ENCODE peak calls at places on chromosomes 3 and 15, in four cellular contexts. L is suprapubic skin, C is RWPE2, A is H1. U is an unnamed sample. For H3K4me1, the result is how much of the 10 kb centered on the place peaks cover.

GRCh38 chr3:18429021-18429745 is 4.0 kb upstream of the SATB1 start:
- DNase-seq in L (no peak), C (no peak), A (no peak), U (no peak)

GRCh38 chr15:48536681-48537091 is 108.8 kb downstream of the FBN1 start:
- DNase-seq in L (no peak), C (no peak), A (no peak), U (no peak)

GRCh38 chr3:113743006-113743639 is 2.9 kb downstream of the NAA50 start:
- DNase-seq in L (no peak), C (no peak), A (no peak), U (no peak)

GRCh38 chr15:95930659-95931375 is 399.7 kb upstream of the NR2F2 start:
- DNase-seq in L (no peak), C (no peak), A (no peak), U (no peak)

GRCh38 chr15:71136159-71137137 is 21.2 kb downstream of the THSD4 start:
- DNase-seq in L (no peak), C (peak), A (no peak), U (no peak)

GRCh38 chr15:88896339-88897033 is 1.1 kb upstream of the HAPLN3 start:
- DNase-seq in L (no peak), C (peak), A (peak), U (no peak)

GRCh38 chr3:5021571-5022092 is 42.4 kb downstream of the BHLHE40 start:
- DNase-seq in L (no peak), C (no peak), A (no peak), U (no peak)

GRCh38 chr3:187896664-187897063 is 151.4 kb upstream of the BCL6 start:
- DNase-seq in L (no peak), C (no peak), A (no peak), U (no peak)

GRCh38 chr3:28940530-28940929 is 340.3 kb upstream of the RBMS3 start:
- DNase-seq in L (no peak), C (no peak), A (no peak), U (no peak)

GRCh38 chr15:79455943-79456342 is 23.8 kb downstream of the MINAR1 start:
- DNase-seq in L (no peak), C (no peak), A (no peak), U (no peak)

GRCh38 chr3:42703695-42704025 is 1.1 kb upstream of the HHATL start:
- DNase-seq in L (no peak), C (no peak), A (peak), U (peak)

GRCh38 chr3:177705976-177706866 is 508.9 kb upstream of the TBL1XR1 start:
- DNase-seq in L (no peak), C (no peak), A (no peak), U (no peak)

GRCh38 chr15:39774688-39775267 is 7.9 kb downstream of the FSIP1 start:
- DNase-seq in L (no peak), C (no peak), A (no peak), U (no peak)

GRCh38 chr15:58070801-58071418 is 5.4 kb upstream of the ALDH1A2 start:
- DNase-seq in L (no peak), C (no peak), A (peak), U (peak)

GRCh38 chr3:37862219-37862711 is 585 bp downstream of the CTDSPL start:
- DNase-seq in L (no peak), C (no peak), A (peak), U (peak)

GRCh38 chr15:25770618-25771369 is 92.3 kb downstream of the ATP10A start:
- DNase-seq in L (no peak), C (no peak), A (no peak), U (no peak)

GRCh38 chr15:25774871-25775270 is 88.3 kb downstream of the ATP10A start:
- DNase-seq in L (no peak), C (no peak), A (no peak), U (no peak)

GRCh38 chr15:25775317-25775912 is 87.7 kb downstream of the ATP10A start:
- DNase-seq in L (peak), C (peak), A (peak), U (no peak)

GRCh38 chr15:25772500-25772899 is 90.6 kb downstream of the ATP10A start:
- DNase-seq in L (no peak), C (no peak), A (peak), U (no peak)

GRCh38 chr15:25773248-25773647 is 89.9 kb downstream of the ATP10A start:
- DNase-seq in L (peak), C (no peak), A (peak), U (no peak)
- H3K4me1 ChIP-seq in L (under half), C (under half), A (under half), U (under half)

GRCh38 chr15:66743703-66744536 is 41.9 kb downstream of the SMAD6 start:
- DNase-seq in L (no peak), C (no peak), A (no peak), U (no peak)
- TF ChIP-seq CTCF in L (no peak), C (no peak), A (no peak), U (no peak)

GRCh38 chr3:53748512-53749271 is 97.5 kb downstream of the CHDH start:
- DNase-seq in L (no peak), C (no peak), A (no peak), U (peak)
- H3K4me1 ChIP-seq in L (under half), C (under half), A (under half), U (under half)

GRCh38 chr3:44772099-44772442 is 10.5 kb downstream of the KIF15 start:
- DNase-seq in L (no peak), C (no peak), A (no peak), U (no peak)

DNA sequence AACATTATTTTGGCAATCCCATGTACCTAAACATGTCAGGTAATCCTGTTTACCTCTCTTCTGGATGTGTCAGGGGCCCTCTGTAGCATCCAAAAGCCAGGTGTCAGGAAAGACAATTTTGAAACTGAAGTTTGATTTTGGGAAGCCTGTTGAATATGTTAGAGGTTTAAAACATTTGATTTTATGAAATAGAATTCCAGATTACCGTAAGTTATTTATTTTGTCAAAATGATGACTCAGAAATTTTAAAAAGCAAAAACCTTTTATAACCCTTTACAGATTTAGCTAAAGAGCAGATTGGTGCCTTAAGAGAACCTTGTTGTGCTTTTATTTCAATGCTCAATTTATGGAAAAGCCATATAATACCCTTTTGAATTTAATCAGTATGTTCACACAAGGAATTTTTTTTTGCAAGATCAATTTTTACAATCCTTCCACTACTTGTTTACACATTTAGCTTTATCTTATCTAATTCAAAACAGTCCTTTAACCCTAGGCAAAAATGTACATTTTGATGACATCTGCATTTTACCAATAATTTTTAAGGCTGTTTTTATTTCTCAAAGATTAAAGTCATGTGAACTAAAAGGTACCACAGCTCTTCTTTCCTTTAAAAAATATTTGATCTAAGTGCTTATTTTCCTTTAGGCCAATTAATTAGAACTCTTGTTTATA is 10.0 kb downstream of the KIF15 start:
- DNase-seq in L (no peak), C (no peak), A (no peak), U (no peak)
- TF ChIP-seq CTCF in L (no peak), C (no peak), A (no peak), U (no peak)

GRCh38 chr3:65948833-65949573 is 89.7 kb downstream of the MAGI1 start:
- DNase-seq in L (no peak), C (no peak), A (no peak), U (no peak)
- H3K4me1 ChIP-seq in L (under half), C (under half), A (under half), U (under half)

DNA sequence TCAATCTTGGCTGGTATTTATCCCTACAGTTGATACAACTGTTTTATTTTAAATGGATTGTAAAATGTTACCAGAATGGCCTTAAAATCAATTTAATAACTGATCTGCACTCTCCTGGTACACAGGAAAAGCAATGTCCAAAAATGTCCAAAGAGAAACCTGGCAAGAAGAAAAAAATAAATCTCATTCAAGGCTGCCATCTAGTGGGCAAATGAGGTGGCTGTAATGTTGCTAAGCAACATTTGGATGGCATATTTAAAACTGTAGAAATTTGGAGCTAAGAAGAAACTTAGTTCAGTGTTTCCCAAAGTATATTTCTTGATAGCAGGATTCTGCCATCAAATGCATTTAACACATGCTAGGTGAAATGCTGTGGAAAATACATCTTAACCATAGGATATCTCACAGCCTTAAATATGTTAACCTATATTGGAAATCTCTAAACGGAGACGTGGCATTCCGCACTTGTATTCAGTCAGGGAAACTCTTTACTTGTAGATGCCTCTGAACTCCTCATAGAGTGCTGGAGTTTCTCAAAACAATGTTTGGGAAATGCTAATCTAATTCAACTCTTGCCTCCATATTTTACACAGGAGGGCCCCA is 216.8 kb downstream of the ERC2 start:
- DNase-seq in L (no peak), C (no peak), A (no peak), U (no peak)
- TF ChIP-seq CTCF in L (peak), C (peak), A (peak), U (peak)

U was measured in upper lobe of left lung.